ENCODE peak calls at places on chromosome 19, in four cellular contexts. One of them, this sample, is unnamed.

GRCh38 chr19:45103200-45103624 is 10.2 kb downstream of the PPP1R37 start:
- DNase-seq in GM04503: no peak
- DNase-seq in activated CD8-positive, alpha-beta memory T cell treated with anti-CD3 and anti-CD28 coated beads, Interleukin-2, amount 50 U/mL, for 4 hours: peak; percentile 35
- DNase-seq in activated CD4-positive, alpha-beta T cell treated with anti-CD3 and anti-CD28 coated beads, Interleukin-2, amount 50 U/mL, for 48 hours: peak; percentile 38
- DNase-seq in this sample: no peak

GRCh38 chr19:42455621-42456081 is 12.9 kb upstream of the CXCL17 start:
- DNase-seq in GM04503: no peak
- DNase-seq in activated CD8-positive, alpha-beta memory T cell treated with anti-CD3 and anti-CD28 coated beads, Interleukin-2, amount 50 U/mL, for 4 hours: no peak
- DNase-seq in activated CD4-positive, alpha-beta T cell treated with anti-CD3 and anti-CD28 coated beads, Interleukin-2, amount 50 U/mL, for 48 hours: no peak
- DNase-seq in this sample: no peak

GRCh38 chr19:12647490-12648071 is 19.0 kb downstream of the MAN2B1 start:
- DNase-seq in GM04503: no peak
- DNase-seq in activated CD8-positive, alpha-beta memory T cell treated with anti-CD3 and anti-CD28 coated beads, Interleukin-2, amount 50 U/mL, for 4 hours: no peak
- DNase-seq in activated CD4-positive, alpha-beta T cell treated with anti-CD3 and anti-CD28 coated beads, Interleukin-2, amount 50 U/mL, for 48 hours: peak; percentile 48
- DNase-seq in this sample: no peak

GRCh38 chr19:42857544-42857867 is 22.0 kb downstream of the PSG1 start:
- DNase-seq in GM04503: no peak
- DNase-seq in activated CD8-positive, alpha-beta memory T cell treated with anti-CD3 and anti-CD28 coated beads, Interleukin-2, amount 50 U/mL, for 4 hours: no peak
- DNase-seq in activated CD4-positive, alpha-beta T cell treated with anti-CD3 and anti-CD28 coated beads, Interleukin-2, amount 50 U/mL, for 48 hours: no peak
- DNase-seq in this sample: no peak

GRCh38 chr19:16876904-16877361 is 11.9 kb upstream of the F2RL3 start:
- DNase-seq in GM04503: no peak
- DNase-seq in activated CD8-positive, alpha-beta memory T cell treated with anti-CD3 and anti-CD28 coated beads, Interleukin-2, amount 50 U/mL, for 4 hours: no peak
- DNase-seq in activated CD4-positive, alpha-beta T cell treated with anti-CD3 and anti-CD28 coated beads, Interleukin-2, amount 50 U/mL, for 48 hours: no peak
- DNase-seq in this sample: no peak

GRCh38 chr19:11480927-11481776 is at the start of gene ELAVL3:
- DNase-seq in GM04503: no peak
- DNase-seq in activated CD8-positive, alpha-beta memory T cell treated with anti-CD3 and anti-CD28 coated beads, Interleukin-2, amount 50 U/mL, for 4 hours: no peak
- DNase-seq in activated CD4-positive, alpha-beta T cell treated with anti-CD3 and anti-CD28 coated beads, Interleukin-2, amount 50 U/mL, for 48 hours: peak; percentile 13
- DNase-seq in this sample: no peak

GRCh38 chr19:15280915-15281683 is 48.9 kb upstream of the EPHX3 start:
- DNase-seq in GM04503: peak; percentile 55
- DNase-seq in activated CD8-positive, alpha-beta memory T cell treated with anti-CD3 and anti-CD28 coated beads, Interleukin-2, amount 50 U/mL, for 4 hours: no peak
- DNase-seq in activated CD4-positive, alpha-beta T cell treated with anti-CD3 and anti-CD28 coated beads, Interleukin-2, amount 50 U/mL, for 48 hours: no peak
- DNase-seq in this sample: no peak

GRCh38 chr19:14368011-14368513 is 13.2 kb upstream of the ADGRE5 start:
- DNase-seq in GM04503: no peak
- DNase-seq in activated CD8-positive, alpha-beta memory T cell treated with anti-CD3 and anti-CD28 coated beads, Interleukin-2, amount 50 U/mL, for 4 hours: no peak
- DNase-seq in activated CD4-positive, alpha-beta T cell treated with anti-CD3 and anti-CD28 coated beads, Interleukin-2, amount 50 U/mL, for 48 hours: no peak
- DNase-seq in this sample: no peak

GRCh38 chr19:54420383-54421168 is 5.3 kb downstream of the TTYH1 start:
- DNase-seq in GM04503: no peak
- DNase-seq in activated CD8-positive, alpha-beta memory T cell treated with anti-CD3 and anti-CD28 coated beads, Interleukin-2, amount 50 U/mL, for 4 hours: no peak
- DNase-seq in activated CD4-positive, alpha-beta T cell treated with anti-CD3 and anti-CD28 coated beads, Interleukin-2, amount 50 U/mL, for 48 hours: no peak
- DNase-seq in this sample: no peak

GRCh38 chr19:10593820-10594637 is 6.9 kb upstream of the AP1M2 start:
- DNase-seq in GM04503: peak; percentile 47
- DNase-seq in activated CD8-positive, alpha-beta memory T cell treated with anti-CD3 and anti-CD28 coated beads, Interleukin-2, amount 50 U/mL, for 4 hours: no peak
- DNase-seq in activated CD4-positive, alpha-beta T cell treated with anti-CD3 and anti-CD28 coated beads, Interleukin-2, amount 50 U/mL, for 48 hours: no peak
- DNase-seq in this sample: no peak

GRCh38 chr19:47483200-47483599 is 819 bp downstream of the KPTN start:
- DNase-seq in GM04503: no peak
- DNase-seq in activated CD8-positive, alpha-beta memory T cell treated with anti-CD3 and anti-CD28 coated beads, Interleukin-2, amount 50 U/mL, for 4 hours: no peak
- DNase-seq in activated CD4-positive, alpha-beta T cell treated with anti-CD3 and anti-CD28 coated beads, Interleukin-2, amount 50 U/mL, for 48 hours: no peak
- DNase-seq in this sample: no peak

GRCh38 chr19:35070471-35070870 is 28.9 kb downstream of the HPN start:
- DNase-seq in GM04503: no peak
- DNase-seq in activated CD8-positive, alpha-beta memory T cell treated with anti-CD3 and anti-CD28 coated beads, Interleukin-2, amount 50 U/mL, for 4 hours: no peak
- DNase-seq in activated CD4-positive, alpha-beta T cell treated with anti-CD3 and anti-CD28 coated beads, Interleukin-2, amount 50 U/mL, for 48 hours: no peak
- DNase-seq in this sample: no peak

GRCh38 chr19:50803633-50804419 is 13.6 kb downstream of the ACP4 start:
- DNase-seq in GM04503: no peak
- DNase-seq in activated CD8-positive, alpha-beta memory T cell treated with anti-CD3 and anti-CD28 coated beads, Interleukin-2, amount 50 U/mL, for 4 hours: peak; percentile 44
- DNase-seq in activated CD4-positive, alpha-beta T cell treated with anti-CD3 and anti-CD28 coated beads, Interleukin-2, amount 50 U/mL, for 48 hours: peak; percentile 49
- DNase-seq in this sample: no peak

GRCh38 chr19:15129856-15130580 is 22.8 kb downstream of the SYDE1 start:
- DNase-seq in GM04503: no peak
- DNase-seq in activated CD8-positive, alpha-beta memory T cell treated with anti-CD3 and anti-CD28 coated beads, Interleukin-2, amount 50 U/mL, for 4 hours: peak; percentile 53
- DNase-seq in activated CD4-positive, alpha-beta T cell treated with anti-CD3 and anti-CD28 coated beads, Interleukin-2, amount 50 U/mL, for 48 hours: peak; percentile 62
- DNase-seq in this sample: no peak

This sample was measured in activated T-cell treated with anti-CD3 and anti-CD28 coated beads, Interleukin-2, amount 50 U/mL, for 72 hours.